ENCODE peak calls at places on chromosomes 7 and 10, in six cellular contexts. Q is GM12878, A is K562, X is SK-N-SH, P is H1, H is HepG2. I is an unnamed sample.

GRCh38 chr7:125573131-125573530 is 643.5 kb upstream of the POT1 start:
- DNase-seq in Q (no peak), A (no peak), X (no peak), P (no peak), H (no peak), I (no peak)

GRCh38 chr7:28332031-28332430 is 80.3 kb upstream of the CREB5 start:
- DNase-seq in Q (no peak), A (no peak), X (no peak), P (no peak), H (no peak), I (no peak)

GRCh38 chr10:85003083-85003482 is 674.7 kb downstream of the CCSER2 start:
- DNase-seq in Q (no peak), A (no peak), X (no peak), P (no peak), H (no peak), I (no peak)

GRCh38 chr7:134920026-134920758 is 66.1 kb upstream of the AGBL3 start:
- DNase-seq in Q (no peak), A (no peak), X (no peak), P (no peak), H (no peak), I (no peak)

GRCh38 chr10:50409965-50410811 is 158.9 kb upstream of the ASAH2 start:
- DNase-seq in Q (no peak), A (no peak), X (no peak), P (no peak), H (no peak), I (no peak)

GRCh38 chr7:6640246-6640721 is 3.2 kb downstream of the ZNF316 start:
- DNase-seq in Q (no peak), A (peak; percentile 66), X (no peak), P (peak; percentile 83), H (no peak), I (no peak)

GRCh38 chr10:104072786-104073185 is 12.9 kb downstream of the COL17A1 start:
- DNase-seq in Q (no peak), A (no peak), X (no peak), P (no peak), H (no peak), I (no peak)

GRCh38 chr7:70694909-70695803 is 436.8 kb upstream of the GALNT17 start:
- DNase-seq in Q (no peak), A (no peak), X (peak; percentile 85), P (peak; percentile 67), H (no peak), I (peak; percentile 45)

GRCh38 chr10:5494611-5495010 is 4.8 kb downstream of the CALML5 start:
- DNase-seq in Q (no peak), A (no peak), X (no peak), P (no peak), H (no peak), I (no peak)

GRCh38 chr10:14004536-14004935 is 326.2 kb downstream of the FRMD4A start:
- DNase-seq in Q (no peak), A (no peak), X (no peak), P (no peak), H (no peak), I (no peak)

GRCh38 chr10:100537475-100537874 is 1.7 kb downstream of the HIF1AN start:
- DNase-seq in Q (no peak), A (no peak), X (no peak), P (no peak), H (no peak), I (no peak)

GRCh38 chr10:122083478-122084025 is 94.6 kb downstream of the TACC2 start:
- DNase-seq in Q (no peak), A (no peak), X (no peak), P (no peak), H (no peak), I (no peak)

GRCh38 chr10:97888641-97889262 is 39.1 kb downstream of the GOLGA7B start:
- DNase-seq in Q (no peak), A (peak; percentile 38), X (peak; percentile 88), P (no peak), H (no peak), I (no peak)

GRCh38 chr10:1394155-1394912 is 338.1 kb downstream of the WDR37 start:
- DNase-seq in Q (no peak), A (no peak), X (peak; percentile 15), P (no peak), H (no peak), I (no peak)

GRCh38 chr10:30637881-30638467 is 8.4 kb upstream of the LYZL2 start:
- DNase-seq in Q (no peak), A (no peak), X (no peak), P (no peak), H (peak; percentile 86), I (no peak)

GRCh38 chr10:70499829-70500167 is 21.2 kb downstream of the PALD1 start:
- DNase-seq in Q (no peak), A (no peak), X (no peak), P (no peak), H (no peak), I (no peak)

GRCh38 chr10:23459323-23459939 is 20.6 kb downstream of the OTUD1 start:
- DNase-seq in Q (no peak), A (no peak), X (no peak), P (peak; percentile 36), H (no peak), I (no peak)

GRCh38 chr7:113283861-113284260 is 165.5 kb upstream of the SMIM30 start:
- DNase-seq in Q (no peak), A (no peak), X (no peak), P (no peak), H (no peak), I (no peak)

GRCh38 chr7:92785923-92786322 is 50.5 kb downstream of the CDK6 start:
- DNase-seq in Q (no peak), A (no peak), X (no peak), P (no peak), H (no peak), I (no peak)

GRCh38 chr7:51034531-51035264 is 252.0 kb upstream of the GRB10 start:
- DNase-seq in Q (no peak), A (no peak), X (no peak), P (no peak), H (no peak), I (no peak)

GRCh38 chr10:50393784-50394183 is 142.5 kb upstream of the ASAH2 start:
- DNase-seq in Q (no peak), A (no peak), X (no peak), P (no peak), H (peak; percentile 87), I (no peak)

GRCh38 chr10:620971-621370 is 68.5 kb downstream of the DIP2C start:
- DNase-seq in Q (no peak), A (no peak), X (no peak), P (no peak), H (no peak), I (no peak)

GRCh38 chr7:28556036-28556435 is 143.7 kb downstream of the CREB5 start:
- DNase-seq in Q (no peak), A (no peak), X (no peak), P (no peak), H (no peak), I (no peak)

GRCh38 chr10:63542835-63543575 is 21.8 kb downstream of the REEP3 start:
- DNase-seq in Q (no peak), A (no peak), X (no peak), P (no peak), H (no peak), I (no peak)

GRCh38 chr10:88042162-88043100 is 179.0 kb downstream of the PTEN start:
- DNase-seq in Q (no peak), A (no peak), X (peak; percentile 16), P (no peak), H (no peak), I (peak; percentile 59)

GRCh38 chr10:101682172-101682825 is 12.7 kb downstream of the FBXW4 start:
- DNase-seq in Q (no peak), A (no peak), X (no peak), P (no peak), H (no peak), I (no peak)
- TF ChIP-seq JUND in Q (no peak), A (no peak), X (no peak), P (no peak), H (no peak), I (no peak)

DNA sequence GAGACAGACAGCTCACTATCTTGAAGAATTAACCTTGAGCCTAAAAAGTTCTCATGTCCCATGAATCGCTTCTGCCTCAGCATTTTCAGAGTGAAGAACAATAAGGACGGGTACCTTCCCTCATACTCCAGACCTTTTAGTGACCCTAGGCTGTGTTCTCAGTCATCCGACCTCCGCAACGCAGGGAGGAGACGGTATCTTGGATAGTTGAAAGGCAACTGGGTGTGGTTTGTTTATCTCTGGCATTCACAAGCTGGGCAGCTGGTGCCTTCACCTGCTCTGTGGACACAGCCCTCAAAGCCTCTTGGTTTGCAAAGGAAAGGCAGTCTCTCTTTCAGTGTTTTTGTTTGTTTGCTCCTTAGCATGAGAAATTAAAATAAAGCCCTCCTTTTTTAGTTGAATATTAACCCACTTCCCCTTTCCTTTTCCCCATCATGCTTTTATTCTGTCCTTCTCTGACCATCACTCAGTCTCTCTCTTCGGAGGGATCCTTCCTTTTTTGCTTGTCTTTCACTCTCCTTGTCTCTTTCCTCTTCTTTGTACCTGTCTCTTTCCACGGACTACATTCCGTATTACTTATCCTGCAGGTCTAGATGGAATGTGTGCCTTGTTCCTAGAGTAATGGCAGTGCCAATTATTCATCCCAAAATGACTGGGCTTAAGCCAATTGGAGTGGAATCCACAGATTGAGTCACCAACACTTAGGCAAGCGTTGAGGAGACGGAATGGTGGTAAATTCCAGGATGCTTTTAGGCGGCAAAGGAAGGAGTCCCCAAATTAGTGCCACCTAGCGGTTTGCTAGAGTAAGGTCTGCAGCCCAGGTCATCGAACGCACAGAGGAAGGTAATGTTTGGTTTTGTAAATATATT is 45.8 kb downstream of the PRR15 start:
- DNase-seq in Q (no peak), A (peak; percentile 68), X (no peak), P (peak; percentile 66), H (peak; percentile 30), I (peak; percentile 63)
- TF ChIP-seq JUND in Q (no peak), A (no peak), X (no peak), P (no peak), H (no peak), I (no peak)

DNA sequence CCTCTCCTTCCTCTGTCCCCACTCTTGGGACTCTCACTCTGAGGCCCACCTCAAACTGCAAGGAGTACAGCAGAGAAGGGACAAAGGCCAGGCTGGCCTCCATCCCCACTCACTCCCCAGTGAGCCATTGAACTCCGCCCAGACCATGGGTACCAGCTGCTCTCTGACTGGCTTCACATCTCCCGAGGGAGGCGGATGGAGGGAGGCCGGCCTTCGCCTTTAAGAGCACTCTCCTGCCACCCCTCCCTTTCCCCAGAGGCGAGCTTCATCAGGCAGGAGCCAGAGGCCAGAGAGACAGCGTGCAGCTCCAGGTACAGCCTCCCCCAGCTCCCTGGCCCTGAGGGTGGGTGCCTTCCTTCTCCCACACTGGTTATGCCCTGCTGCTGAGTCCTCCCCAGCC is 1.8 kb upstream of the LDB3 start:
- DNase-seq in Q (no peak), A (no peak), X (no peak), P (no peak), H (no peak), I (no peak)
- TF ChIP-seq JUND in Q (no peak), A (no peak), X (no peak), P (no peak), H (no peak), I (no peak)

DNA sequence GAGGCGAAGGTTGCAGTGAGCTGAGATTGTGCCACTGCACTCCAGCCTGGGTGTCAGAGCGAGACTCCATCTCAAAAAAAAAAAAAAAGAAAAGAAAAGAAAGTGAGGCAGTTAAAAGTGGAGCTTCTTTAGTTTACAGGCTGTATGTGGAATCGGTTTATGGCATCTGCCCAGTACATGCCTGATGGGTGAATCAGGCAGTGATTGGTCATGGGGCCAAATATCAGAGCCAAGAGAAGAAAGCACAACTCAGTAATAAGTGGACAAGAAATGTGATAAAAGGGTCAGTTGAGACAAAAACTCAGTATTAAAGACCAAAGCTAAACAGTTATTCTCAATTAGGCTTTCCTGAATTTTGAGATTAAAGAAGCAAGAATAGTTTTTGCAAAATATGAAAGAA is 14.2 kb downstream of the CDC14C start:
- DNase-seq in Q (no peak), A (no peak), X (no peak), P (no peak), H (no peak), I (no peak)
- TF ChIP-seq JUND in Q (no peak), A (no peak), X (peak; percentile 50), P (no peak), H (no peak), I (no peak)